ENCODE peak calls at places on chromosomes 11 and 22, in four cellular contexts. Q, L, C and V are unnamed samples.

GRCh38 chr11:11293798-11294611 is 59.0 kb downstream of the CSNK2A3 start:
- DNase-seq in Q (no peak), L (no peak), C (no peak), V (no peak)

GRCh38 chr11:57502376-57502775 is 13.1 kb downstream of the SLC43A1 start:
- DNase-seq in Q (no peak), L (no peak), C (no peak), V (no peak)

GRCh38 chr11:15145635-15146034 is 30.9 kb downstream of the INSC start:
- DNase-seq in Q (no peak), L (no peak), C (no peak), V (no peak)

GRCh38 chr22:17712441-17712840 is 61.8 kb downstream of the BID start:
- DNase-seq in Q (no peak), L (no peak), C (no peak), V (no peak)

GRCh38 chr11:41309716-41310115 is 149.7 kb downstream of the LRRC4C start:
- DNase-seq in Q (no peak), L (no peak), C (no peak), V (no peak)

GRCh38 chr22:29306830-29307657 is 594 bp downstream of the GAS2L1 start:
- DNase-seq in Q (no peak), L (peak; percentile 82), C (peak; percentile 39), V (no peak)

GRCh38 chr11:122123258-122123929 is 7.4 kb upstream of the BLID start:
- DNase-seq in Q (no peak), L (no peak), C (no peak), V (no peak)

GRCh38 chr22:38262051-38262795 is 10.6 kb downstream of the TMEM184B start:
- DNase-seq in Q (no peak), L (peak; percentile 33), C (peak; percentile 54), V (no peak)

GRCh38 chr11:108601150-108601549 is 7.6 kb upstream of the EXPH5 start:
- DNase-seq in Q (no peak), L (no peak), C (no peak), V (no peak)

GRCh38 chr22:26893034-26893710 is 235.8 kb downstream of the MIAT start:
- DNase-seq in Q (no peak), L (no peak), C (no peak), V (no peak)

GRCh38 chr11:62981743-62982142 is 3.0 kb downstream of the SLC22A6 start:
- DNase-seq in Q (no peak), L (no peak), C (no peak), V (no peak)

GRCh38 chr11:79437981-79438630 is 2.7 kb downstream of the TENM4 start:
- DNase-seq in Q (no peak), L (no peak), C (no peak), V (no peak)

GRCh38 chr11:44400431-44400830 is 90.5 kb upstream of the ALX4 start:
- DNase-seq in Q (no peak), L (peak; percentile 51), C (no peak), V (no peak)

GRCh38 chr11:71342951-71343827 is 90.8 kb upstream of the SHANK2 start:
- DNase-seq in Q (peak; percentile 50), L (peak; percentile 78), C (peak; percentile 77), V (no peak)

GRCh38 chr11:108693852-108694251 is 29.0 kb downstream of the DDX10 start:
- DNase-seq in Q (no peak), L (no peak), C (no peak), V (no peak)

GRCh38 chr11:122199661-122200060 is 83.6 kb upstream of the BLID start:
- DNase-seq in Q (no peak), L (no peak), C (no peak), V (no peak)

GRCh38 chr11:8759634-8760033 is 77.0 kb downstream of the RPL27A start:
- DNase-seq in Q (no peak), L (no peak), C (no peak), V (no peak)

GRCh38 chr11:46977038-46977818 is 40.7 kb downstream of the CSTPP1 start:
- DNase-seq in Q (peak; percentile 23), L (no peak), C (peak; percentile 81), V (no peak)

GRCh38 chr11:33912405-33913361 is 20.8 kb upstream of the LMO2 start:
- DNase-seq in Q (no peak), L (peak; percentile 72), C (no peak), V (peak; percentile 82)

GRCh38 chr11:31412946-31413345 is 43.3 kb downstream of the DNAJC24 start:
- DNase-seq in Q (no peak), L (no peak), C (no peak), V (no peak)

GRCh38 chr11:10990637-10991036 is 132.8 kb upstream of the ZBED5 start:
- DNase-seq in Q (no peak), L (no peak), C (no peak), V (no peak)

GRCh38 chr11:120073196-120073595 is 64.7 kb downstream of the TRIM29 start:
- DNase-seq in Q (no peak), L (no peak), C (no peak), V (no peak)

GRCh38 chr11:20512869-20513268 is 86.5 kb upstream of the SLC6A5 start:
- DNase-seq in Q (no peak), L (no peak), C (no peak), V (no peak)

GRCh38 chr22:44892803-44893730 is 116.7 kb downstream of the PHF21B start:
- DNase-seq in Q (no peak), L (no peak), C (no peak), V (no peak)

GRCh38 chr11:6992457-6993431 is 27.4 kb downstream of the ZNF214 start:
- DNase-seq in Q (no peak), L (no peak), C (no peak), V (no peak)

GRCh38 chr11:15969281-15969680 is 387.1 kb downstream of the SOX6 start:
- DNase-seq in Q (no peak), L (peak; percentile 57), C (peak; percentile 43), V (peak; percentile 32)

GRCh38 chr11:21072517-21072916 is 403.1 kb downstream of the NELL1 start:
- DNase-seq in Q (no peak), L (no peak), C (no peak), V (no peak)

GRCh38 chr11:76270387-76270786 is 64.1 kb upstream of the WNT11 start:
- DNase-seq in Q (no peak), L (no peak), C (no peak), V (no peak)

GRCh38 chr11:18463439-18463838 is 7.8 kb downstream of the LDHAL6A start:
- DNase-seq in Q (no peak), L (no peak), C (no peak), V (no peak)

GRCh38 chr11:31809857-31810778 is 1.0 kb downstream of the PAX6 start:
- DNase-seq in Q (no peak), L (peak; percentile 27), C (no peak), V (no peak)

GRCh38 chr11:115330693-115331482 is 173.3 kb downstream of the CADM1 start:
- DNase-seq in Q (no peak), L (no peak), C (no peak), V (no peak)

GRCh38 chr11:11036185-11037161 is 178.6 kb upstream of the ZBED5 start:
- DNase-seq in Q (peak; percentile 9), L (peak; percentile 38), C (peak; percentile 64), V (no peak)

GRCh38 chr22:42169055-42169469 is 38.5 kb upstream of the CYP2D6 start:
- DNase-seq in Q (peak; percentile 38), L (peak; percentile 80), C (peak; percentile 71), V (peak; percentile 51)

GRCh38 chr11:133896028-133896427 is 50.7 kb upstream of the SPATA19 start:
- DNase-seq in Q (no peak), L (no peak), C (no peak), V (no peak)

GRCh38 chr22:44748524-44748923 is 3.9 kb upstream of the ARHGAP8 start:
- DNase-seq in Q (no peak), L (no peak), C (no peak), V (no peak)

DNA sequence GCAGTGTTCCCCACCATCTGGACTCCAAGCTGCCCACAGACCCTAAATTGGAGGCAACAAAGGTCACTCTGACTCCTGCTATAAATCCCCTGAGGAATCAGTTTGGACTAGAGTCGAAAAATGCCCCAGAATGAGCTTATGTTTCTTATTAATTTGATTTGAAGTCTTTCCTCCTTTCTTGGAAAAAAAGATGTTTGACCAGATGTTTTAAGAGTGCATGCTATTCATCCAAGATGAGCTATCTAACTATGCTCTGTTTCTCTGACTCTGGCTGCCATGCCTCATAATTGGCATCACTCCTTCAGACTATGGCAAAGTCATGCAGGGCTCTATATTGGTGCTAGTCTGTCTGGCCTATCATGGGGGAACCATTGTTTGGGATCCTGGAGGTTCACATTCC is 174.0 kb downstream of the SPON1 start:
- DNase-seq in Q (no peak), L (no peak), C (no peak), V (no peak)
- TF ChIP-seq HDAC6 in Q (no peak), L (no peak), C (no peak), V (no peak)

DNA sequence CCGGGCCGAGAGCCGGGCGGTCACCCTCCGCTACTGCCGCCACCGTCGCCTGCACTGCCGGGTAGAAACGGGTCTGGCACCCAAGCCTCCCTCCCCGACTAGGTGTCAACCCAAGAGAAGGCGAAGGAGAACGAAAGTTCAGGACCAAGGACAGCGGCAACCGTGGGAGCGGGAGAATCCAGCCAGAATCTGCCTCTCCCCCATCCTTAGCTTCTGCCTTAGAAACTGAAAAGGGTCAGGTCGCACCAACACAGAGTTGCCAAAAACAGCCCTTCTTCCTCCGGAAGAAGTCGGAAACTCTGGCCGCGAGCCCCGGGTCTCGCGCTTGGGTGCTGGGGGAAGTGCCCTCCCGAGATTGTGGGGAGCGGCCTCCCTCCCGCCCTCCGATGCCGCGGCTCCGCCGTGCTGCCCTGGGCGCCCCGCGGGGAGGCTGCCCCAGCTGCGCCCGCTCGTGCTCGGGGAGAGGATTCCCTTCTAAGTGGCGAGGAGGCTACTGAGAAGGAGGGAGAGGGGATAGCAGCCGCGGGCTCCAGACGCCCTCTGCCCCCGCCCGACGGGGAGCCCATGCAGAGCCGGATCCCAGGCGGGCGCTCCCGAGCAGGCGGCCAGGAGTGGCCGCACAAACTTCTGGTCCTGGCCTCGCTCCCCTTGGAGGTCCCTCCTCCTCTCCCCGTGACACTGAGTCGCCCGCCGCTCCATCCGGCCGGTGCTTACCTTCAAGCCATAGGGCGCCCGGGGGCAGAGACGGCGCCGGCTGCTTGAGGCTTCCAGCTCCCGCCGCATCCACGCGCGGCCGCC is 637 bp downstream of the DRD2 start:
- DNase-seq in Q (peak; percentile 79), L (peak; percentile 76), C (peak; percentile 28), V (no peak)
- H3K27me3 ChIP-seq in Q (peaks cover 20% of the 10 kb centered on the region), L (peaks cover 40% of the 10 kb centered on the region), C (peaks cover 32% of the 10 kb centered on the region), V (peaks cover 12% of the 10 kb centered on the region)

GRCh38 chr11:28518825-28519224 is 410.6 kb downstream of the METTL15 start:
- DNase-seq in Q (no peak), L (no peak), C (no peak), V (no peak)

GRCh38 chr11:28520291-28520690 is 412.1 kb downstream of the METTL15 start:
- DNase-seq in Q (no peak), L (no peak), C (no peak), V (no peak)

GRCh38 chr11:28517621-28518020 is 409.4 kb downstream of the METTL15 start:
- DNase-seq in Q (no peak), L (no peak), C (no peak), V (no peak)

GRCh38 chr11:28524098-28524497 is 415.9 kb downstream of the METTL15 start:
- DNase-seq in Q (no peak), L (no peak), C (no peak), V (no peak)

DNA sequence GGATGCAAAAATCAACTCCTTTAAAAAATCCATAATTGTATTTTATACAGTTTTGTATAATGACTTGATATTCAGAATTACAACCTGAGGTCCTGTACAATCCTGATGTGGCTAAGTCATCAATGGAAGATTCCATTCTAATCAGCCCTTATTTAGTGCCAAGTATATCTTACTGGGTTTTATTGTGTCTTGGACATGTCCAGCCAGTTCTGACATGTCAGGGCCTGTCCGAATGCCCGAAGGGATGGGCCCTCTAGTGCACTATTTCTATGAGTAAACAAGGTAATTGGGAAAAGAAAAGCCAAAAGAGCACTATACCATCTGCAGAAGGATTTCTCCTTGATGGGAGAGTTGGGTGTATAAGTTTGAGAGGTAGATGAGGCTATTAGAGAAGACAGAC is 412.9 kb downstream of the METTL15 start:
- DNase-seq in Q (no peak), L (no peak), C (no peak), V (no peak)
- TF ChIP-seq HDAC6 in Q (no peak), L (no peak), C (no peak), V (no peak)

GRCh38 chr22:49601614-49602321 is 225.9 kb downstream of the BRD1 start:
- DNase-seq in Q (no peak), L (no peak), C (no peak), V (no peak)
- H3K27me3 ChIP-seq in Q (no peaks in the 10 kb centered on the region), L (no peaks in the 10 kb centered on the region), C (peaks cover 48% of the 10 kb centered on the region), V (no peaks in the 10 kb centered on the region)